ENCODE peak calls at places on chromosomes 12 and 14, in seven cellular contexts. T, P, E, N, L, W and C are unnamed samples.

GRCh38 chr14:32623300-32624093 is 294.4 kb downstream of the AKAP6 start:
- DNase-seq in P (no peak), L (no peak), E (no peak), T (no peak), W (no peak), N (no peak), C (peak)

GRCh38 chr12:5480218-5480952 is 48.5 kb downstream of the NTF3 start:
- DNase-seq in W (no peak), P (no peak), L (no peak), E (no peak), N (peak), T (no peak), C (no peak)

GRCh38 chr14:28867571-28867970 is 101.0 kb downstream of the FOXG1 start:
- DNase-seq in N (no peak), E (no peak), W (no peak), P (no peak), T (no peak), L (no peak), C (no peak)

GRCh38 chr12:52416788-52417187 is 10.7 kb upstream of the KRT82 start:
- DNase-seq in E (no peak), N (no peak), W (no peak), P (no peak), L (no peak), T (no peak), C (no peak)

GRCh38 chr12:116813271-116814041 is 67.8 kb downstream of the HRK start:
- DNase-seq in L (no peak), N (no peak), E (no peak), W (no peak), T (peak), P (no peak), C (no peak)

GRCh38 chr12:22543246-22544037 is 900 bp downstream of the C2CD5 start:
- DNase-seq in W (peak), P (peak), E (peak), L (peak), N (peak), T (peak), C (peak)

GRCh38 chr12:59408431-59408830 is 187.4 kb upstream of the SLC16A7 start:
- DNase-seq in W (no peak), P (no peak), L (no peak), N (no peak), E (no peak), T (no peak), C (no peak)

GRCh38 chr14:103521438-103521961 is 1.1 kb downstream of the CKB start:
- DNase-seq in W (no peak), L (no peak), N (peak), P (no peak), E (no peak), T (no peak), C (no peak)

GRCh38 chr12:115464008-115464672 is 780.2 kb upstream of the TBX3 start:
- DNase-seq in L (no peak), P (no peak), T (no peak), N (no peak), W (no peak), E (no peak), C (no peak)

GRCh38 chr12:120225200-120225558 is 24.3 kb upstream of the RPLP0 start:
- DNase-seq in L (no peak), N (no peak), T (no peak), W (no peak), P (no peak), E (no peak), C (no peak)

GRCh38 chr12:73656375-73656774 is 881.3 kb upstream of the ATXN7L3B start:
- DNase-seq in P (no peak), N (no peak), E (no peak), L (no peak), W (no peak), T (no peak), C (no peak)